ENCODE peak calls at places on chromosomes 2 and 18, in ten cellular contexts. R is PC-9, G is DND-41, B is neural progenitor cell, D is GM12878, H is astrocyte, N is H9, T is IMR-90, I is GM23338, C is SK-N-SH. W is an unnamed sample. For H3K4me1, the result is how much of the 10 kb centered on the place peaks cover.

GRCh38 chr18:56380682-56381081 is 257.7 kb downstream of the TXNL1 start:
- DNase-seq in G (no peak), T (no peak), I (no peak), B (no peak), R (no peak), H (no peak), D (no peak), N (no peak), C (no peak), W (no peak)

GRCh38 chr2:120820885-120821279 is 85.2 kb downstream of the GLI2 start:
- DNase-seq in B (no peak), T (peak), H (peak), I (no peak), D (no peak), C (no peak), R (no peak), G (no peak), N (no peak), W (peak)

GRCh38 chr2:31944828-31945571 is 65.8 kb downstream of the MEMO1 start:
- DNase-seq in T (no peak), H (no peak), C (no peak), G (no peak), I (no peak), B (no peak), D (no peak), R (no peak), N (no peak), W (peak)

GRCh38 chr2:169462896-169463695 is 16.2 kb upstream of the BBS5 start:
- DNase-seq in H (peak), D (no peak), I (no peak), T (peak), C (no peak), N (no peak), G (no peak), B (no peak), R (no peak), W (peak)

GRCh38 chr2:141021109-141021508 is 1109.7 kb downstream of the LRP1B start:
- DNase-seq in D (no peak), G (no peak), B (no peak), C (no peak), H (peak), N (no peak), R (no peak), I (no peak), T (peak), W (no peak)

GRCh38 chr2:101942846-101943245 is 48.9 kb upstream of the IL1R2 start:
- DNase-seq in B (no peak), D (no peak), I (no peak), T (no peak), C (no peak), R (no peak), N (no peak), H (no peak), G (no peak), W (no peak)

GRCh38 chr2:162057426-162057825 is 16.6 kb downstream of the DPP4 start:
- DNase-seq in I (no peak), T (no peak), C (no peak), D (no peak), R (no peak), B (no peak), G (peak), N (no peak), H (no peak), W (no peak)

GRCh38 chr2:240705204-240705781 is 13.6 kb downstream of the AQP12A start:
- DNase-seq in N (no peak), H (no peak), C (no peak), B (no peak), D (no peak), T (no peak), I (no peak), G (peak), R (no peak), W (no peak)

GRCh38 chr2:160332318-160332717 is 132.2 kb upstream of the ITGB6 start:
- DNase-seq in G (peak), C (peak), I (peak), D (no peak), R (no peak), H (peak), B (no peak), N (no peak), T (peak), W (peak)

GRCh38 chr2:3867451-3867850 is 164.1 kb downstream of the DCDC2C start:
- DNase-seq in H (no peak), R (no peak), I (no peak), B (no peak), N (no peak), T (no peak), G (no peak), C (no peak), D (no peak), W (no peak)

GRCh38 chr2:48183276-48183675 is 277.0 kb upstream of the FBXO11 start:
- DNase-seq in D (no peak), R (no peak), G (no peak), N (no peak), C (no peak), H (no peak), T (no peak), I (no peak), B (no peak), W (no peak)

GRCh38 chr2:230691005-230691647 is 21.5 kb upstream of the CAB39 start:
- DNase-seq in B (no peak), I (peak), H (peak), D (no peak), R (peak), G (no peak), N (no peak), T (peak), C (no peak), W (no peak)

GRCh38 chr18:62522510-62523254 is at the start of gene ZCCHC2:
- DNase-seq in R (peak), T (peak), G (peak), D (peak), C (peak), N (peak), I (peak), B (peak), H (peak), W (peak)

GRCh38 chr2:211103989-211104388 is 547.6 kb downstream of the CPS1 start:
- DNase-seq in T (no peak), R (no peak), H (no peak), B (no peak), N (no peak), G (no peak), I (no peak), D (no peak), C (no peak), W (no peak)

GRCh38 chr2:207692206-207693065 is 19.0 kb upstream of the CCNYL1 start:
- DNase-seq in T (peak), G (peak), H (no peak), N (peak), R (no peak), I (peak), D (no peak), B (peak), C (peak), W (no peak)

GRCh38 chr2:73944714-73945113 is 18.0 kb downstream of the DGUOK start:
- DNase-seq in C (no peak), N (no peak), G (no peak), D (no peak), T (no peak), B (no peak), I (no peak), H (no peak), R (no peak), W (no peak)

GRCh38 chr2:149363953-149364352 is 33.6 kb downstream of the LYPD6 start:
- DNase-seq in B (peak), D (no peak), T (no peak), I (no peak), H (peak), G (no peak), R (no peak), C (no peak), N (no peak), W (no peak)

GRCh38 chr2:73982140-73982617 is 2.5 kb upstream of the TET3 start:
- DNase-seq in D (no peak), R (no peak), B (no peak), T (peak), N (no peak), H (peak), G (no peak), C (no peak), I (no peak), W (peak)

GRCh38 chr2:236607471-236608307 is 38.1 kb downstream of the ACKR3 start:
- DNase-seq in I (peak), D (no peak), H (peak), R (peak), C (peak), G (peak), B (peak), T (peak), N (no peak), W (no peak)

GRCh38 chr2:172328103-172328835 is 99.1 kb upstream of the ITGA6 start:
- DNase-seq in T (peak), C (no peak), D (no peak), N (no peak), B (no peak), R (no peak), G (no peak), H (peak), I (no peak), W (peak)

GRCh38 chr2:28136557-28136956 is 246.0 kb downstream of the BABAM2 start:
- DNase-seq in H (no peak), C (no peak), T (no peak), N (no peak), B (no peak), D (no peak), R (no peak), I (no peak), G (no peak), W (no peak)

GRCh38 chr2:120293991-120294329 is 41.3 kb downstream of the RALB start:
- DNase-seq in R (no peak), G (no peak), N (no peak), H (no peak), D (peak), C (no peak), B (no peak), T (no peak), I (no peak), W (no peak)

GRCh38 chr2:158747346-158747745 is 47.8 kb upstream of the DAPL1 start:
- DNase-seq in D (no peak), G (no peak), C (no peak), I (no peak), R (no peak), T (no peak), N (no peak), H (no peak), B (no peak), W (no peak)

GRCh38 chr2:236177604-236177966 is 9.4 kb upstream of the GBX2 start:
- DNase-seq in T (peak), R (peak), H (no peak), D (no peak), N (peak), C (peak), B (peak), I (peak), G (no peak), W (peak)

GRCh38 chr2:234995332-234996007 is 43.7 kb downstream of the SH3BP4 start:
- DNase-seq in C (no peak), I (no peak), H (no peak), G (no peak), D (no peak), T (no peak), N (no peak), B (no peak), R (no peak), W (peak)

GRCh38 chr2:111900859-111901258 is 2.5 kb downstream of the MERTK start:
- DNase-seq in T (peak), N (no peak), R (peak), B (peak), G (no peak), H (no peak), D (no peak), C (peak), I (peak), W (peak)

GRCh38 chr2:20182241-20182931 is 42.5 kb downstream of the SDC1 start:
- DNase-seq in C (no peak), B (no peak), H (peak), N (no peak), D (no peak), R (peak), T (peak), G (no peak), I (no peak), W (peak)

GRCh38 chr2:234245945-234246344 is 195.4 kb downstream of the SPP2 start:
- DNase-seq in G (no peak), T (peak), H (peak), D (no peak), I (no peak), B (no peak), R (peak), N (no peak), C (no peak), W (peak)

GRCh38 chr2:71884303-71885042 is 263.2 kb downstream of the CYP26B1 start:
- DNase-seq in R (peak), B (no peak), H (peak), N (no peak), T (peak), I (no peak), G (no peak), D (no peak), C (no peak), W (peak)

GRCh38 chr18:48827321-48828200 is 123.2 kb downstream of the SMAD7 start:
- DNase-seq in D (no peak), B (peak), G (no peak), H (peak), N (peak), C (peak), T (peak), R (no peak), I (peak), W (peak)

GRCh38 chr2:230722207-230722606 is 9.6 kb downstream of the CAB39 start:
- DNase-seq in I (no peak), T (no peak), B (no peak), D (no peak), H (no peak), R (no peak), G (no peak), C (no peak), N (no peak), W (no peak)

GRCh38 chr2:6822394-6822793 is 43.3 kb downstream of the CMPK2 start:
- DNase-seq in D (no peak), C (no peak), B (no peak), G (no peak), H (no peak), T (no peak), N (no peak), R (no peak), I (no peak), W (no peak)

GRCh38 chr2:227606476-227606875 is 7.8 kb downstream of the SCYGR2 start:
- DNase-seq in T (no peak), N (no peak), C (no peak), R (no peak), H (no peak), B (no peak), D (no peak), I (no peak), G (no peak), W (no peak)

GRCh38 chr2:62306751-62307468 is 111.0 kb downstream of the B3GNT2 start:
- DNase-seq in N (no peak), T (peak), D (peak), G (no peak), C (no peak), B (peak), R (peak), I (no peak), H (no peak), W (no peak)

GRCh38 chr2:61855178-61855523 is 1.3 kb upstream of the FAM161A start:
- DNase-seq in G (no peak), R (peak), T (no peak), N (no peak), H (peak), I (no peak), C (no peak), B (peak), D (no peak), W (no peak)

GRCh38 chr2:60873381-60873780 is 8.0 kb upstream of the REL start:
- DNase-seq in D (peak), I (no peak), H (no peak), N (no peak), R (no peak), G (no peak), T (no peak), C (no peak), B (no peak), W (no peak)

GRCh38 chr18:45245036-45245638 is 370.1 kb upstream of the SLC14A2 start:
- DNase-seq in T (no peak), C (peak), G (no peak), R (no peak), N (no peak), B (no peak), I (no peak), D (no peak), H (peak), W (peak)
- H2AFZ ChIP-seq in T (no peak), C (no peak), G (no peak), R (no peak), N (no peak), B (no peak), I (no peak), D (no peak), H (no peak), W (no peak)

GRCh38 chr2:173955867-173956266 is 9.3 kb downstream of the SP3 start:
- DNase-seq in D (no peak), N (no peak), T (no peak), C (no peak), B (no peak), R (no peak), I (no peak), G (no peak), H (no peak), W (no peak)
- H3K4me1 ChIP-seq in D (under half), N (under half), T (under half), C (under half), B (under half), R (under half), I (under half), G (half or more), H (under half), W (under half)

DNA sequence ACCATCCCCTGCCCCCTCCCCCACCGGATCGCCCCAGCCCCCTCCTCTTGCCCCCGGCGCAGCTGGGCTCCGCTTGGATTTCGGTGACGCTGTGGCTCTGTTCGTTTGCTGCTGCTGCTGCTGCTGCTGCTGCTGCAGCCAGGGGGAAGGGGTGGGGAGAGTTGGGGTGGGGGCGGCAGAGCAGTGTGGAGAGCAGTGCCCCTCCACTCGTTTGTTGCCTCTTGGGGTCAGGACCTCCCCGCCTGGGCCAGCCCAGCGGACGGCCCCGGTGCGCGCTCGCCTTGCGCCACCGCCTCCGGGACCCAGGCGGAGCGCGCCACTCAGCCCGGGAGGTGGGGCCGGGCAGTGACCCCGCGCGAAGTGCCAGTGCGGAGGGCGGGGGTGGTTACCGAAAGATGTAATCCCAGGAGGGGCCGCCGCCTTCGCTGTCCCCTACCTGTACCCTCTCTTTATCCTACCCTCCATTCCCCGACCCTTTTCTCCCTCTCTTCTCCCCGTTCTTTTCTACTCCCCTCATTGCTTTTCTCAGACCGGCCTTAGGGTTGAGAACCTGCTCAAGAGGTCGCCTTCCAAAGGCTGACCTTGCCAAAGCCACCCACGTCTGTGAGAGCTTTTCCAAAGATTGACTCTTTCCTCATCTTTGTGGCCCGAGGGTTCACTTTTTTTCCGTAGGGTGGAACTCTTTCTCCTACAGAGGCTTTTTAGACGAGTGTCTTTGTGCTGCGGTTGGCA is 187.6 kb upstream of the FANCL start:
- DNase-seq in B (peak), R (peak), T (no peak), I (peak), G (peak), D (no peak), C (peak), N (peak), H (no peak), W (peak)
- TF ChIP-seq CTCF in B (no peak), R (no peak), T (no peak), I (no peak), G (no peak), D (no peak), C (no peak), N (peak), H (no peak), W (no peak)

GRCh38 chr2:168105127-168105683 is 142.2 kb downstream of the STK39 start:
- DNase-seq in C (no peak), R (no peak), I (no peak), H (no peak), D (no peak), B (no peak), G (no peak), N (no peak), T (no peak), W (no peak)
- H2AFZ ChIP-seq in C (no peak), R (no peak), I (no peak), H (no peak), D (no peak), B (no peak), G (no peak), N (no peak), T (no peak), W (no peak)

GRCh38 chr2:30149513-30149912 is 2.7 kb downstream of the YPEL5 start:
- DNase-seq in B (peak), C (no peak), T (no peak), R (peak), I (peak), D (no peak), N (peak), H (peak), G (no peak), W (no peak)
- H3K4me1 ChIP-seq in B (under half), C (half or more), T (under half), R (under half), I (under half), D (under half), N (under half), H (under half), G (under half), W (under half)

GRCh38 chr2:59276033-59276432 is 1034.9 kb upstream of the FANCL start:
- DNase-seq in I (peak), R (no peak), H (no peak), C (no peak), T (no peak), G (no peak), N (peak), B (peak), D (no peak), W (no peak)
- TF ChIP-seq CTCF in I (peak), R (peak), H (no peak), C (peak), T (peak), G (peak), N (peak), B (peak), D (peak), W (no peak)

W was measured in osteoblast.